ENCODE peak calls at places on chromosomes 13 and 19, in four cellular contexts. L is GM12878, R is K562, W is HepG2. O is an unnamed sample.

GRCh38 chr19:7004313-7004931 is 16.8 kb downstream of the MBD3L2B start:
- DNase-seq in R (peak; percentile 13), L (no peak), W (peak; percentile 49), O (no peak)

GRCh38 chr19:34259367-34259865 is 5.1 kb downstream of the GARRE1 start:
- DNase-seq in R (no peak), W (no peak), L (no peak), O (no peak)

GRCh38 chr19:41597600-41598041 is 21.7 kb downstream of the CEACAM21 start:
- DNase-seq in W (peak; percentile 39), L (peak; percentile 45), R (peak; percentile 74), O (peak; percentile 78)

GRCh38 chr19:8897106-8897505 is 64.9 kb downstream of the MBD3L1 start:
- DNase-seq in W (no peak), L (no peak), R (no peak), O (no peak)

GRCh38 chr19:1616875-1617274 is 11.6 kb upstream of the UQCR11 start:
- DNase-seq in W (no peak), L (no peak), R (no peak), O (no peak)

GRCh38 chr13:98586400-98587144 is 9.7 kb upstream of the STK24 start:
- DNase-seq in L (no peak), W (peak; percentile 39), R (no peak), O (no peak)

GRCh38 chr13:94252209-94252608 is 227.3 kb downstream of the DCT start:
- DNase-seq in W (no peak), R (no peak), L (no peak), O (no peak)

GRCh38 chr19:55418185-55418584 is 10.6 kb upstream of the UBE2S start:
- DNase-seq in R (peak; percentile 79), W (peak; percentile 70), L (no peak), O (peak; percentile 74)

GRCh38 chr19:1206733-1207301 is 1.2 kb downstream of the STK11 start:
- DNase-seq in L (no peak), W (no peak), R (no peak), O (no peak)

GRCh38 chr19:41627966-41628675 is 1.2 kb upstream of the CEACAM4 start:
- DNase-seq in R (no peak), L (no peak), W (no peak), O (no peak)

GRCh38 chr19:2973229-2973628 is 4.1 kb upstream of the TLE6 start:
- DNase-seq in R (no peak), L (no peak), W (no peak), O (no peak)

GRCh38 chr13:76992548-76993001 is 694 bp downstream of the CLN5 start:
- DNase-seq in W (no peak), L (no peak), R (peak; percentile 9), O (peak; percentile 42)

GRCh38 chr13:77267362-77267761 is 59.5 kb downstream of the MYCBP2 start:
- DNase-seq in W (no peak), R (no peak), L (no peak), O (no peak)

GRCh38 chr19:41095703-41096102 is 7.5 kb downstream of the CYP2A13 start:
- DNase-seq in R (peak; percentile 76), L (no peak), W (no peak), O (no peak)

GRCh38 chr19:4914736-4915501 is 5.6 kb downstream of the UHRF1 start:
- DNase-seq in L (no peak), W (no peak), R (peak; percentile 70), O (no peak)

GRCh38 chr19:16381756-16382401 is 57.3 kb downstream of the KLF2 start:
- DNase-seq in R (no peak), W (no peak), L (no peak), O (no peak)

GRCh38 chr13:77372275-77372674 is 45.4 kb upstream of the MYCBP2 start:
- DNase-seq in W (no peak), L (no peak), R (no peak), O (no peak)

GRCh38 chr19:12867120-12868099 is 13.8 kb downstream of the DNASE2 start:
- DNase-seq in L (peak; percentile 31), R (peak; percentile 95), W (no peak), O (peak; percentile 94)

GRCh38 chr19:46604781-46605355 is 3.7 kb downstream of the CALM3 start:
- DNase-seq in R (no peak), L (no peak), W (no peak), O (no peak)

GRCh38 chr13:79530270-79530669 is 49.3 kb downstream of the NDFIP2 start:
- DNase-seq in L (no peak), R (no peak), W (no peak), O (no peak)

GRCh38 chr13:72798817-72799216 is 16.9 kb downstream of the PIBF1 start:
- DNase-seq in R (no peak), W (no peak), L (no peak), O (no peak)

GRCh38 chr19:41612483-41612882 is 14.4 kb downstream of the CEACAM4 start:
- DNase-seq in L (no peak), W (no peak), R (no peak), O (no peak)

GRCh38 chr19:15928321-15928720 is 6.0 kb downstream of the CYP4F11 start:
- DNase-seq in R (no peak), W (no peak), L (no peak), O (no peak)

GRCh38 chr13:59364508-59365187 is 799.1 kb downstream of the DIAPH3 start:
- DNase-seq in L (no peak), R (no peak), W (no peak), O (peak; percentile 18)

GRCh38 chr13:67303661-67304333 is 73.7 kb upstream of the PCDH9 start:
- DNase-seq in W (no peak), R (no peak), L (no peak), O (no peak)

GRCh38 chr13:40504641-40505040 is 161.8 kb downstream of the FOXO1 start:
- DNase-seq in L (no peak), W (no peak), R (no peak), O (no peak)

GRCh38 chr13:22936228-22936627 is 244.6 kb upstream of the SGCG start:
- DNase-seq in R (no peak), W (no peak), L (no peak), O (no peak)

GRCh38 chr19:42386974-42387707 is 3.0 kb downstream of the CNFN start:
- DNase-seq in L (no peak), W (peak; percentile 63), R (peak; percentile 86), O (peak; percentile 86)

GRCh38 chr19:14394167-14394566 is 12.9 kb downstream of the ADGRE5 start:
- DNase-seq in L (no peak), W (no peak), R (no peak), O (no peak)

GRCh38 chr19:3612330-3612729 is 5.7 kb upstream of the TBXA2R start:
- DNase-seq in L (no peak), W (no peak), R (no peak), O (no peak)

GRCh38 chr13:33069365-33069764 is 53.1 kb downstream of the KL start:
- DNase-seq in L (no peak), W (no peak), R (peak; percentile 10), O (no peak)

GRCh38 chr19:58388175-58388526 is 1.1 kb downstream of the RPS5 start:
- DNase-seq in R (no peak), W (no peak), L (no peak), O (no peak)

GRCh38 chr19:58385313-58386165 is 1.5 kb upstream of the RPS5 start:
- DNase-seq in W (no peak), L (no peak), R (no peak), O (no peak)

GRCh38 chr19:58386166-58386575 is 898 bp upstream of the RPS5 start:
- DNase-seq in W (no peak), L (no peak), R (peak; percentile 28), O (no peak)

GRCh38 chr19:58386576-58387337 is at the start of gene RPS5:
- DNase-seq in W (peak; percentile 99), R (peak; percentile 99), L (peak; percentile 96), O (peak; percentile 98)

DNA sequence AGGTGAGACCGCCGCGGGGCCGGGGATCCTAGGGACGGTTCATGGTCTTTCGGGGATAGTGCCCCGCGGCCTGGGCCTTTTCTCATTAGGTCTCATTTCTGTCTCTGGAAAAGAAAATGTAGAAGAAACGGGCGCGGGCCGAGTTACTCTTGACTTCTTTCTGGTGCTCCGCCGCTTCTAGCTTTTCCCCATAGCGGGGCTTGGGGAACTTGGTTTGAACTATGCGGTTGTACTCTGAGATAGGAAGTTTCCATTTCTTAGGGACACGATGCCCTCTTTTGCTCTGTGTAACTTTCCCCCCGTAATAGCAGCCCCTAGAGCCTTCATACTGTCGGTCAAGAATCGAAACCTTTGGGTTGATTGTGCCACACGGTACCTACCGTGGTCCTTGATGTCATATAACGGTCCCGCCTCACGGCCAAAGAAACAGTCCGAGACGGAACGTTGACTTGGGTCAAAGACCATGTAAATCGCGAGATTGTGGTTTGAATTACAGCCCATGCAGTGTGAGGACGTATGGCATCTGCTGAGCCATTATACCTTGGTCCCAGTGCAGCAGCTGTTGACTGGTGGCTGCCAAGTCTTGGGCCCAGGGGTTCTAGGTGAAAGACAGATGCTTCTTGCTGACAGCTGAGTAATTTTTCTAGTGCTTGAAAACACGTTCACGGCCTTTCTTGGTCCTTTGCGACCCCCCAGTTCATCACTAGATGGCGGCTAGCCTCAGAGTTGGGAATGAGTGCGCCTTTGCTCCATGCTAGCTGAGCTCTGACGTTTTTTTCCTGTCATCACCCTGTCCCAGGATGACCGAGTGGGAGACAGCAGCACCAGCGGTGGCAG is 487 bp downstream of the RPS5 start:
- DNase-seq in L (no peak), W (no peak), R (no peak), O (no peak)
- TF ChIP-seq FOXK2 in L (no peak), W (no peak), R (no peak), O (no peak)

GRCh38 chr13:99653526-99653925 is 152.3 kb downstream of the TM9SF2 start:
- DNase-seq in R (no peak), L (no peak), W (no peak), O (no peak)

GRCh38 chr13:99656092-99656745 is 154.9 kb downstream of the TM9SF2 start:
- DNase-seq in W (peak; percentile 57), L (peak; percentile 40), R (peak; percentile 63), O (peak; percentile 71)

GRCh38 chr13:99656843-99657506 is 155.7 kb downstream of the TM9SF2 start:
- DNase-seq in L (no peak), R (no peak), W (no peak), O (no peak)

GRCh38 chr13:99654076-99654475 is 152.8 kb downstream of the TM9SF2 start:
- DNase-seq in L (no peak), W (no peak), R (no peak), O (no peak)

GRCh38 chr13:99655351-99656091 is 154.2 kb downstream of the TM9SF2 start:
- DNase-seq in L (no peak), W (peak; percentile 72), R (no peak), O (no peak)
- TF ChIP-seq FOXK2 in L (no peak), W (no peak), R (no peak), O (no peak)

DNA sequence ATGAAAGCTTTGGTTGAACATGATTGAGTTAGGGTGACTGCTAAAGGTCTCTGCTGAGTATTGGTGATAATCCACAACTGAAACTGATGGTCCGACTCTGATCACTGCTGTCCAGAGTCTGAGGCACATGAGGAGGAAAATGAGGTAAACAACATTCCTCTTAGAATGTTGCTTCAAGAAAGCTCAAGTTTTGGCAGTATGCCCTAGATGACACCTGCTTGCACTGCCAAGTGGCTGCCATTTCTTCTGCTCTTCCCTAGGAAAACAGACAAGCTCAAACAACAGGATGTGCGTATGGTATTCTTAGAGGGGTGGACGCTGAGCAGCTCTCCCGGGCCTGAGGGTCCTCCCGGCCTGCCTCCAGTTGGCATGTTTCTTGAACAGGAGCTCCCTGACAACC is 15.2 kb upstream of the MTIF3 start:
- DNase-seq in W (no peak), L (no peak), R (no peak), O (no peak)
- TF ChIP-seq FOXK2 in W (no peak), L (no peak), R (no peak), O (no peak)

DNA sequence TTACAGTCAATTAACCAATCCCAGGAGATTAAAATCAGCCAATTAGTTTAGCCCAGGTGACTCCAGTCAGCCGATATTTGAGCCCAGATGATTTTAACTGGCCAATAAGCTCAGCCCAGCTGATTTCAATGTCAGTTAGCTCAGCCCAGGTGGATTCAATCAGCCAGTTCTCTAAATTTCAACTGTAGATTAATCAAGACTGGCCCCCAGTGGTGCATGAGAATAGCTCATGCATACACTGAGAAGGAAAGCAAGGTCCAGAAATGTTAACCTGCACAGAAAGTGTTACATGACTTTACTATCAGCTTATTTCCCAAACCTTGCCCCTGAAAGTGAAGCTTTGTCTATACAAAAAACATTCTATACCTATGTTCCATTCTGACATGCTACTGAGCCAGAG is 55.4 kb upstream of the ZNF724 start:
- DNase-seq in W (no peak), R (no peak), L (no peak), O (no peak)
- TF ChIP-seq FOXK2 in W (no peak), R (no peak), L (no peak), O (no peak)

O was measured in HEK293T.